ENCODE peak calls at places on chromosome 18, in four cellular contexts. G, F, M and U are unnamed samples.

GRCh38 chr18:54822872-54823845 is 5.1 kb upstream of the RAB27B start:
- DNase-seq in G (no peak), F (no peak), M (no peak), U (no peak)

GRCh38 chr18:33711514-33711913 is 133.5 kb downstream of the ASXL3 start:
- DNase-seq in G (no peak), F (no peak), M (no peak), U (no peak)

GRCh38 chr18:24928479-24928878 is 423.5 kb downstream of the ZNF521 start:
- DNase-seq in G (no peak), F (no peak), M (no peak), U (no peak)

GRCh38 chr18:48441405-48441881 is 32.3 kb upstream of the ZBTB7C start:
- DNase-seq in G (no peak), F (peak; percentile 60), M (peak; percentile 39), U (peak; percentile 58)

GRCh38 chr18:4430836-4431235 is 24.3 kb downstream of the DLGAP1 start:
- DNase-seq in G (no peak), F (no peak), M (no peak), U (no peak)

GRCh38 chr18:63307555-63308200 is 11.9 kb downstream of the BCL2 start:
- DNase-seq in G (no peak), F (no peak), M (no peak), U (no peak)

GRCh38 chr18:48979944-48980890 is 29.5 kb upstream of the SMAD7 start:
- DNase-seq in G (peak; percentile 36), F (no peak), M (no peak), U (no peak)

GRCh38 chr18:34522627-34523026 is 187.5 kb upstream of the DTNA start:
- DNase-seq in G (no peak), F (no peak), M (peak; percentile 32), U (no peak)

GRCh38 chr18:49041677-49042570 is 91.2 kb upstream of the SMAD7 start:
- DNase-seq in G (peak; percentile 51), F (no peak), M (peak; percentile 52), U (peak; percentile 60)

GRCh38 chr18:79139206-79139605 is 70.0 kb downstream of the ATP9B start:
- DNase-seq in G (no peak), F (no peak), M (no peak), U (no peak)

GRCh38 chr18:63444567-63444966 is 22.3 kb upstream of the VPS4B start:
- DNase-seq in G (no peak), F (no peak), M (no peak), U (no peak)

GRCh38 chr18:6777509-6777908 is 48.0 kb downstream of the ARHGAP28 start:
- DNase-seq in G (no peak), F (no peak), M (no peak), U (no peak)

GRCh38 chr18:33923980-33924379 is 300.7 kb downstream of the NOL4 start:
- DNase-seq in G (no peak), F (no peak), M (no peak), U (no peak)

GRCh38 chr18:33588361-33588760 is 10.3 kb downstream of the ASXL3 start:
- DNase-seq in G (no peak), F (no peak), M (no peak), U (no peak)

GRCh38 chr18:2171840-2172625 is 399.3 kb downstream of the METTL4 start:
- DNase-seq in G (no peak), F (no peak), M (no peak), U (no peak)

GRCh38 chr18:33022370-33022769 is 249.5 kb upstream of the KLHL14 start:
- DNase-seq in G (no peak), F (no peak), M (no peak), U (no peak)

GRCh38 chr18:27546991-27547390 is 361.9 kb upstream of the CHST9 start:
- DNase-seq in G (no peak), F (no peak), M (no peak), U (no peak)

GRCh38 chr18:74539289-74539688 is 5.0 kb downstream of the CNDP1 start:
- DNase-seq in G (no peak), F (no peak), M (no peak), U (no peak)

GRCh38 chr18:49561127-49561376 is 805 bp upstream of the LIPG start:
- DNase-seq in G (no peak), F (no peak), M (peak; percentile 46), U (no peak)

GRCh38 chr18:6009751-6010150 is 114.4 kb upstream of the TMEM200C start:
- DNase-seq in G (no peak), F (no peak), M (no peak), U (no peak)

GRCh38 chr18:6929370-6930102 is 188.1 kb downstream of the LAMA1 start:
- DNase-seq in G (no peak), F (no peak), M (no peak), U (no peak)

GRCh38 chr18:754666-755065 is 42.2 kb upstream of the ENOSF1 start:
- DNase-seq in G (no peak), F (no peak), M (no peak), U (no peak)

GRCh38 chr18:46497129-46497528 is 159.9 kb downstream of the LOXHD1 start:
- DNase-seq in G (peak; percentile 35), F (no peak), M (no peak), U (no peak)

GRCh38 chr18:79393181-79393598 is 2.5 kb upstream of the NFATC1 start:
- DNase-seq in G (no peak), F (no peak), M (no peak), U (no peak)

GRCh38 chr18:21242141-21243040 is at the start of gene GREB1L:
- DNase-seq in G (peak; percentile 42), F (no peak), M (peak; percentile 26), U (peak; percentile 33)

GRCh38 chr18:80203243-80203642 is 44.1 kb downstream of the PARD6G start:
- DNase-seq in G (no peak), F (no peak), M (no peak), U (no peak)

GRCh38 chr18:76980663-76981387 is 151.8 kb downstream of the MBP start:
- DNase-seq in G (peak; percentile 8), F (no peak), M (no peak), U (no peak)

GRCh38 chr18:76979111-76979751 is 153.4 kb downstream of the MBP start:
- DNase-seq in G (peak; percentile 10), F (no peak), M (no peak), U (no peak)

GRCh38 chr18:76978616-76979015 is 154.0 kb downstream of the MBP start:
- DNase-seq in G (no peak), F (no peak), M (no peak), U (no peak)

GRCh38 chr18:76981388-76981968 is 151.1 kb downstream of the MBP start:
- DNase-seq in G (peak; percentile 12), F (no peak), M (no peak), U (no peak)

GRCh38 chr18:76979906-76980305 is 152.7 kb downstream of the MBP start:
- DNase-seq in G (peak; percentile 7), F (no peak), M (no peak), U (no peak)
- TF ChIP-seq POLR2A in G (no peak), F (no peak), M (no peak), U (no peak)

DNA sequence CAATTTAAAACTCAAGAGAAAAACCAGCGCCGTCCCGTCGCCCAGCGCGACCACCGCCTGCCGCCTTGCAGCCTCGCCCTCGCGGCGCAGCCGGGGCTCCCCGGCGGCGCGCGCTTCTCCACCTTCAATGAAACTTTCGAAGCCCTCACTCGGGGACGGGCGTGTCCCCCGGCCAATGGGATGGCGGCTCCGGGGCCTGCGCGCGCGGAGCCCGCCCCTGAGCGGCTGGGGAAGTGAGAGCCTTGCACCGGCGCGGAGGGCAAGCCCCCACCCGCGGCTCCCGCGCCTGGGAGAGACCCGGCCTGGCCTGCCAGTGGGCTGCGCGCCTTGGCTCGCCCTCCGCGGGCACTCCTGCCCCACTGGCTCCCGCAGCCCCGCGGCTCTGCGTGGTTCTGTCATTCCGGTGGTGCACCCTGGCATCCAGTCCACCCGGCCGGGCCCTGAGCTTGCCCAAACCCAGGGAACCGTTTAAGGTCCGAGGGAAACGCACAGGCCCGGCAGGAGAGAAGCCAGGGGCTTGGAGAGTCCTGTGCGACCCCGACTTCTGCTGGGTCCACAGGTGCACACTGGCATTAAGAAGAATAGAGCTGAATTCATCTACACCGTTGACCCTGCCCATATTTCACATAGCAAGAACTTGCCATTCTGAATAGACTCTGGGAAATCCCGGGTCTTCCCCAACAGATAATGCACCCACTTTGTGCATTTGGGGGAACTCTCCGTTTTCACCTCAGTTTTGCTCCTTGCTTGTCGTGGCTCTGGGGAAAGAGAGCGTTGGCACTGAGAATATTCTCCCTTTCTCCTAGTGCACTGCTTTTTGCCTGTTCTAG is at the start of gene PIEZO2:
- DNase-seq in G (peak; percentile 61), F (no peak), M (peak; percentile 29), U (no peak)
- TF ChIP-seq POLR2A in G (no peak), F (no peak), M (no peak), U (peak; percentile 32)

DNA sequence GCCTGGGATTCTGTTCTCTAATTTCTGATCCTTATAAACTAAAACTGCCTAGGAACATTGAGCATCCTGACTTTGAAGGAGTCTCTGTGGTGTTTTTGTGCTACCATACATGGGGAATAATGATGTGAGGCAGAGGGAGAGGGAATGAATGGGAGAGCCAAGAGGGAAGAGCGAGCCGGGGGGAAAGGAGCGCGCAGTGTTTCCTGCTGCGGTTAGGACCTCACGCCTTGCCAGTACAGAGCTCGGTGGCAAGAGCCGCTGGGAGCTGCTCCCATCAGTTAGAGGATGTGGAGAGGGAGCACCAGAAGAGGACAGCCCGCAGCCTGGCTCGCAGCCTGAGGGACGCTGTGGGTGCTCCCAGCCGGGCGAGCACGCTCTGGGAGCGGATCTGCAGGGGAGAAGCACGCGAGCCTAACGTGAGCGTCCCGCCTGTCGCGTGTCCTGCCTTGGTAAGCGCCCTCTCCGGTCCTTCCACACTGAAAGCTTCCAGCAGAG is 114.7 kb downstream of the FAM210A start:
- DNase-seq in G (no peak), F (no peak), M (peak; percentile 24), U (no peak)
- TF ChIP-seq POLR2A in G (no peak), F (no peak), M (no peak), U (no peak)

GRCh38 chr18:9336827-9337226 is 2.3 kb downstream of the TWSG1 start:
- DNase-seq in G (no peak), F (no peak), M (no peak), U (no peak)

GRCh38 chr18:9335255-9336045 is 877 bp downstream of the TWSG1 start:
- DNase-seq in G (no peak), F (no peak), M (peak; percentile 51), U (no peak)

GRCh38 chr18:9333441-9334350 is 877 bp upstream of the TWSG1 start:
- DNase-seq in G (peak; percentile 21), F (no peak), M (peak; percentile 86), U (peak; percentile 15)

GRCh38 chr18:9337875-9338274 is 3.3 kb downstream of the TWSG1 start:
- DNase-seq in G (no peak), F (no peak), M (peak; percentile 31), U (no peak)

DNA sequence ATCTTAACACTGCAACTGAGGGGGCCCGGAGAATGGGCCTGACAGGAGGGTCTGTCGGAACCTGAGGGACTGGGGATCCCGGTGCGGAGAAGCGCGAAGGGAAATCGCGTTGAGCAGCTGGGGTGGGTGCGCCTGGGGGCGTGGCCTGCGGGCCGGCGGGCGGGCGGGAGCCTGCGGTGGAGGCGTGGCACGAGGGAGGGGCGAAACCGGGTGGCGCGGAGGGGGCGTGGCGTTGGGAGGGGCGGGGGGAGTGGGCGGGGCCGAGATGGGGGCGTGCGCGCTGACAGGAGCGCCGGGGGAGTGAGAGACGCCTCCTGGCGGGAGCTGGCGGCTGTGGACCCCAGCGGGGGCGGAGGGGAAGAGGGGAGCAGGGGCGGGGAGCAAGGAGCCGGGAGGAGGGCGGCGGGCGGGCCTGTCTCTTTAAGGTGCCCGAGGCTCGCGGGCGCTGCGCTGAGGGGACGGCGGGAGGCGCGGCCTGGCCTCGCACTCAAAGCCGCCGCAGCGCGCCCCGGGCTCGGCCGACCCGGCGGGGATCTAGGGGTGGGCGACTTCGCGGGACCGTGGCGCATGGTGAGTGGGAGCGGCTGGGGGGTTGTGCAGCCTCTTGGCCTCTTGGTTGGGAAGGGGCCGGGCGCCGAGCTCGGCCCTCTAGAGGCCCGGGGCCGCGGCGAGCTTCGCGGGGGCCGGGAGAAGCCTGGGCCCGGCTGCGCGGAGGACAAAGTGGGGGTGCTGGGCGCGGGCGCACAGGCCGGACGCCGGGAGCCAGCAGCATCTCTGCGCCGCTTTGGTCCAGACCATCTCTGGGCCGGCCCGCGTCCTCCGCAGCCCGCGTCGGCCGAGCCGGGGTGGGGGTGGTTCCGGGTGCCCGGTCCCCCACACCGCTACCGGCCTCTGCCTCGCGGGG is at the start of gene TWSG1:
- DNase-seq in G (peak; percentile 94), F (peak; percentile 88), M (peak; percentile 93), U (peak; percentile 95)
- TF ChIP-seq POLR2A in G (peak; percentile 65), F (no peak), M (peak; percentile 65), U (peak; percentile 72)